ENCODE peak calls at places on chromosomes 5 and 9, in seven cellular contexts. One of them, this sample, is unnamed.

GRCh38 chr9:77997611-77998349 is 33.8 kb downstream of the GNAQ start:
- DNase-seq in H1: no peak
- DNase-seq in GM12878: no peak
- DNase-seq in HCT116: no peak
- DNase-seq in K562: no peak
- DNase-seq in HepG2: no peak
- DNase-seq in SK-N-SH: peak; percentile 77
- DNase-seq in this sample: no peak

GRCh38 chr5:132090107-132090506 is 16.5 kb downstream of the CSF2 start:
- DNase-seq in H1: no peak
- DNase-seq in GM12878: no peak
- DNase-seq in HCT116: peak; percentile 44
- DNase-seq in K562: peak; percentile 49
- DNase-seq in HepG2: no peak
- DNase-seq in SK-N-SH: no peak
- DNase-seq in this sample: no peak

GRCh38 chr5:178381921-178382688 is 149.5 kb upstream of the PHYKPL start:
- DNase-seq in H1: no peak
- DNase-seq in GM12878: no peak
- DNase-seq in HCT116: no peak
- DNase-seq in K562: no peak
- DNase-seq in HepG2: no peak
- DNase-seq in SK-N-SH: no peak
- DNase-seq in this sample: no peak

GRCh38 chr5:153496835-153497234 is 6.4 kb downstream of the GRIA1 start:
- DNase-seq in H1: no peak
- DNase-seq in GM12878: no peak
- DNase-seq in HCT116: peak; percentile 13
- DNase-seq in K562: peak; percentile 20
- DNase-seq in HepG2: no peak
- DNase-seq in SK-N-SH: peak; percentile 35
- DNase-seq in this sample: no peak

GRCh38 chr9:70012569-70012968 is 31.1 kb upstream of the MAMDC2 start:
- DNase-seq in H1: no peak
- DNase-seq in GM12878: no peak
- DNase-seq in HCT116: no peak
- DNase-seq in K562: no peak
- DNase-seq in HepG2: no peak
- DNase-seq in SK-N-SH: no peak
- DNase-seq in this sample: no peak

GRCh38 chr5:22899341-22899740 is 46.2 kb upstream of the CDH12 start:
- DNase-seq in H1: no peak
- DNase-seq in GM12878: no peak
- DNase-seq in HCT116: no peak
- DNase-seq in K562: no peak
- DNase-seq in HepG2: no peak
- DNase-seq in SK-N-SH: no peak
- DNase-seq in this sample: no peak

GRCh38 chr5:88092358-88092757 is 176.3 kb downstream of the TMEM161B start:
- DNase-seq in H1: peak; percentile 43
- DNase-seq in GM12878: no peak
- DNase-seq in HCT116: no peak
- DNase-seq in K562: peak; percentile 3
- DNase-seq in HepG2: no peak
- DNase-seq in SK-N-SH: no peak
- DNase-seq in this sample: no peak

GRCh38 chr5:119301947-119302346 is 53.9 kb upstream of the TNFAIP8 start:
- DNase-seq in H1: no peak
- DNase-seq in GM12878: no peak
- DNase-seq in HCT116: no peak
- DNase-seq in K562: no peak
- DNase-seq in HepG2: no peak
- DNase-seq in SK-N-SH: no peak
- DNase-seq in this sample: no peak

GRCh38 chr5:40738502-40738901 is 17.3 kb downstream of the TTC33 start:
- DNase-seq in H1: no peak
- DNase-seq in GM12878: no peak
- DNase-seq in HCT116: no peak
- DNase-seq in K562: no peak
- DNase-seq in HepG2: no peak
- DNase-seq in SK-N-SH: no peak
- DNase-seq in this sample: no peak

GRCh38 chr5:151699071-151699901 is 12.6 kb upstream of the SPARC start:
- DNase-seq in H1: no peak
- DNase-seq in GM12878: no peak
- DNase-seq in HCT116: no peak
- DNase-seq in K562: no peak
- DNase-seq in HepG2: peak; percentile 52
- DNase-seq in SK-N-SH: no peak
- DNase-seq in this sample: no peak

GRCh38 chr5:158758666-158759065 is 341.1 kb downstream of the EBF1 start:
- DNase-seq in H1: no peak
- DNase-seq in GM12878: no peak
- DNase-seq in HCT116: no peak
- DNase-seq in K562: no peak
- DNase-seq in HepG2: no peak
- DNase-seq in SK-N-SH: no peak
- DNase-seq in this sample: no peak

GRCh38 chr5:141155540-141156374 is 5.9 kb downstream of the PCDHB6 start:
- DNase-seq in H1: no peak
- DNase-seq in GM12878: no peak
- DNase-seq in HCT116: no peak
- DNase-seq in K562: peak; percentile 7
- DNase-seq in HepG2: no peak
- DNase-seq in SK-N-SH: no peak
- DNase-seq in this sample: peak; percentile 92
- TF ChIP-seq JUND in H1: no peak
- TF ChIP-seq JUND in GM12878: no peak
- TF ChIP-seq JUND in HCT116: no peak
- TF ChIP-seq JUND in K562: no peak
- TF ChIP-seq JUND in HepG2: no peak
- TF ChIP-seq JUND in SK-N-SH: no peak
- TF ChIP-seq JUND in this sample: no peak

DNA sequence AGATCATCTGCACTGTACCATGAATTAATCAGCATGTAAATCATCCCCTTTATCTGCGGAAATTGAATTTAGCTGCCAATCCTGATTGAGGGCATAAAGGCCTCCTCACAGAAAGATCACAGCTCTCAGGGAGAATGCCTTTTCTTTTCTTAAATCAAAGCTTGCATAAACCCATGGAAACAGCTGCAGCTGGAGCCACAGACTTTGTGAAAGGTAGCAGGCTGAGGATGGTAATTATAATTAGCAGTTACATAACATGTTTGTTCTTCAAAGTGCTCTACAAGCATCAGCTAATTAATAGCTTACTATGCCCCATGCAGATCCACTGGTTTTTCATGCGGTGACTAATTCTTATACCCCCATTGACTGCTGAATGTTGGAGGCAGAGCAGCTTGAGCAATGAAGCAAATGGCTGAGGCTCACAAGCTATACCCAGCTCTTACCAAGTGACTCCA is 54.6 kb downstream of the SUSD1 start:
- DNase-seq in H1: no peak
- DNase-seq in GM12878: no peak
- DNase-seq in HCT116: no peak
- DNase-seq in K562: no peak
- DNase-seq in HepG2: no peak
- DNase-seq in SK-N-SH: no peak
- DNase-seq in this sample: no peak
- TF ChIP-seq JUND in H1: no peak
- TF ChIP-seq JUND in GM12878: no peak
- TF ChIP-seq JUND in HCT116: no peak
- TF ChIP-seq JUND in K562: no peak
- TF ChIP-seq JUND in HepG2: no peak
- TF ChIP-seq JUND in SK-N-SH: no peak
- TF ChIP-seq JUND in this sample: no peak

GRCh38 chr5:10902145-10902544 is 141.1 kb upstream of the DAP start:
- DNase-seq in H1: no peak
- DNase-seq in GM12878: no peak
- DNase-seq in HCT116: no peak
- DNase-seq in K562: no peak
- DNase-seq in HepG2: no peak
- DNase-seq in SK-N-SH: no peak
- DNase-seq in this sample: no peak
- TF ChIP-seq JUND in H1: no peak
- TF ChIP-seq JUND in GM12878: no peak
- TF ChIP-seq JUND in HCT116: no peak
- TF ChIP-seq JUND in K562: no peak
- TF ChIP-seq JUND in HepG2: no peak
- TF ChIP-seq JUND in SK-N-SH: peak; percentile 16
- TF ChIP-seq JUND in this sample: no peak

DNA sequence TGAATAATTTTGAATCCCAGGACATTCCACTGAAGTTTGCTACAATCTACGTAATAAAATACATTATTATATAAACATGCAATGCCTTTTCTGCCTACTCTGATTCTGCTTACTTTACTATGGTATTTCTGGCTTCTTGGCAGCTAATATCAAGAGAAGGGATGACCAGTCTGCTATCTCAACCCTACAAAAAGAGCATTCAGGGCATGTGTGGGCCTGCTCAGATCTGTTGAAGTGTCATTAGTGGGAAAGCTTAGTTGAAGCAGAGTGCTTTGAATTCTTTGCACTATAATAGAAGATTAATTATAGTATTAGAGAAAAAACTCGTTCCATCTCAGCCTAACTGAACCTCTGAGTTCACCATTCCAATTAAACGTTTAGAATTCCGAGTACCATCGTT is 339.5 kb upstream of the ISL1 start:
- DNase-seq in H1: no peak
- DNase-seq in GM12878: no peak
- DNase-seq in HCT116: no peak
- DNase-seq in K562: no peak
- DNase-seq in HepG2: no peak
- DNase-seq in SK-N-SH: no peak
- DNase-seq in this sample: no peak
- TF ChIP-seq JUND in H1: no peak
- TF ChIP-seq JUND in GM12878: no peak
- TF ChIP-seq JUND in HCT116: no peak
- TF ChIP-seq JUND in K562: no peak
- TF ChIP-seq JUND in HepG2: no peak
- TF ChIP-seq JUND in SK-N-SH: no peak
- TF ChIP-seq JUND in this sample: no peak

DNA sequence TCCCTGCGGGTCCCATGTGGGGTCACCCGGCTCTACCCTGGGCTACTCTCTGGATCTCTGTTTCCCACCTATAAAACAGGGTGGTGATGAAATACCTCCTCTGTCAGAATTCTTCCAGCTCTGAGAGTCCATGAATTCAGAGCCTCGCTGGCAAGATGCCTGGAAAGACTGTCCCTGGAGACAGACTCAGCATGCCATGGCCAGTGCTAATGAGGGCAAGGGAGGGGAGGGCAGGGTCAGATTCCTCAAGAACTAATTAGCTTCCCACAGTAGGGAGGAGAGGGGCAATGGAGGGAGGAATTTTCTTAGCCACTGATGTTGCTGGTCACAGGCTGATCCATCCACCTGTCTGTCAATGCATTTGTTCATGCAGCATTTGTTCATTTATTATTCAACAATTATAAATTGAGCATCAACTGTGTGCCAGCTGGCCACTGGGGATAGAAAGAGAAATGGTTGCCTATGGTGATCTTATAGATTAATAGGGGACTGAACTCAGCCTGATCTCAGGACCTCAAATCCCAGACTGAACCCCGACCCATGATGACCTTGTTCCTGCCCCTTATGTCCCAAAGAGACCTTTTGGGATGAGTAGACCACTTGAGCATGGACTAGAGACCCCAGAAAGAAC is 4.7 kb downstream of the SYNPO start:
- DNase-seq in H1: no peak
- DNase-seq in GM12878: no peak
- DNase-seq in HCT116: no peak
- DNase-seq in K562: no peak
- DNase-seq in HepG2: no peak
- DNase-seq in SK-N-SH: peak; percentile 67
- DNase-seq in this sample: no peak
- TF ChIP-seq JUND in H1: no peak
- TF ChIP-seq JUND in GM12878: no peak
- TF ChIP-seq JUND in HCT116: no peak
- TF ChIP-seq JUND in K562: no peak
- TF ChIP-seq JUND in HepG2: no peak
- TF ChIP-seq JUND in SK-N-SH: peak; percentile 14
- TF ChIP-seq JUND in this sample: no peak

This sample was measured in T47D.